ENCODE peak calls at places on chromosomes 11 and 22, in six cellular contexts. E, V, R, D, I and U are unnamed samples.

GRCh38 chr11:39641749-39642148 is 1817.7 kb downstream of the LRRC4C start:
- DNase-seq in E (no peak), V (no peak), R (no peak), D (no peak), I (no peak), U (no peak)

GRCh38 chr11:102603091-102603490 is 22.0 kb downstream of the MMP20 start:
- DNase-seq in E (peak), V (no peak), R (no peak), D (peak), I (no peak), U (peak)

GRCh38 chr22:46143491-46144147 is 6.7 kb upstream of the PPARA start:
- DNase-seq in E (no peak), V (no peak), R (no peak), D (no peak), I (no peak), U (no peak)

GRCh38 chr22:28907311-28908008 is 24.1 kb downstream of the ZNRF3 start:
- DNase-seq in E (no peak), V (no peak), R (peak), D (no peak), I (peak), U (no peak)

GRCh38 chr11:9953994-9954626 is 290.2 kb downstream of the SWAP70 start:
- DNase-seq in E (no peak), V (no peak), R (no peak), D (no peak), I (no peak), U (no peak)

GRCh38 chr11:117691501-117691900 is 105.5 kb downstream of the DSCAML1 start:
- DNase-seq in E (no peak), V (no peak), R (no peak), D (no peak), I (no peak), U (no peak)

GRCh38 chr11:122101625-122102291 is 14.3 kb downstream of the BLID start:
- DNase-seq in E (peak), V (peak), R (no peak), D (peak), I (no peak), U (no peak)

GRCh38 chr11:10792385-10793068 is 16.2 kb downstream of the EIF4G2 start:
- DNase-seq in E (peak), V (peak), R (peak), D (peak), I (peak), U (peak)

GRCh38 chr11:75673977-75674582 is 5.2 kb upstream of the MAP6 start:
- DNase-seq in E (no peak), V (no peak), R (no peak), D (no peak), I (peak), U (no peak)

GRCh38 chr22:29587938-29588699 is 7.2 kb upstream of the NIPSNAP1 start:
- DNase-seq in E (no peak), V (no peak), R (no peak), D (no peak), I (no peak), U (no peak)

GRCh38 chr11:121453589-121454299 is 977 bp upstream of the SORL1-AS1 start:
- DNase-seq in E (no peak), V (no peak), R (no peak), D (peak), I (no peak), U (no peak)

GRCh38 chr22:46737105-46737975 is 712 bp downstream of the CERK start:
- DNase-seq in E (peak), V (peak), R (peak), D (no peak), I (peak), U (no peak)